ENCODE peak calls at places on chromosomes 2 and 18, in six cellular contexts. W is mammary epithelial cell, J is RWPE2, Y is colonic mucosa, Z is IMR-90, T is heart right ventricle. G is an unnamed sample.

GRCh38 chr2:118224144-118224887 is 136.0 kb downstream of the INSIG2 start:
- DNase-seq in W (no peak), J (no peak), Y (peak; percentile 20), Z (no peak), T (no peak), G (peak; percentile 7)

GRCh38 chr2:101736861-101737291 is 39.4 kb downstream of the MAP4K4 start:
- DNase-seq in W (peak; percentile 95), J (no peak), Y (no peak), Z (peak; percentile 80), T (no peak), G (peak; percentile 90)

GRCh38 chr2:12314119-12314735 is 402.5 kb upstream of the TRIB2 start:
- DNase-seq in W (no peak), J (no peak), Y (no peak), Z (no peak), T (peak; percentile 11), G (no peak)

GRCh38 chr2:14628906-14629305 is 3.6 kb upstream of the LRATD1 start:
- DNase-seq in W (peak; percentile 88), J (peak; percentile 72), Y (peak; percentile 80), Z (no peak), T (no peak), G (no peak)

GRCh38 chr18:21134895-21135294 is 23.3 kb upstream of the ROCK1 start:
- DNase-seq in W (peak; percentile 20), J (no peak), Y (no peak), Z (peak; percentile 7), T (no peak), G (peak; percentile 18)

GRCh38 chr18:65415167-65415566 is 335.6 kb upstream of the CDH7 start:
- DNase-seq in W (no peak), J (no peak), Y (no peak), Z (no peak), T (no peak), G (no peak)

GRCh38 chr2:41922177-41922576 is 125.6 kb upstream of the PKDCC start:
- DNase-seq in W (peak; percentile 32), J (no peak), Y (no peak), Z (no peak), T (no peak), G (no peak)

GRCh38 chr2:234419726-234420125 is 77.2 kb downstream of the ARL4C start:
- DNase-seq in W (no peak), J (no peak), Y (no peak), Z (no peak), T (no peak), G (no peak)

GRCh38 chr2:30252723-30253688 is 21.7 kb downstream of the LBH start:
- DNase-seq in W (peak; percentile 63), J (no peak), Y (no peak), Z (peak; percentile 85), T (peak; percentile 64), G (peak; percentile 83)

GRCh38 chr2:139825726-139826125 is 1045.5 kb upstream of the NXPH2 start:
- DNase-seq in W (peak; percentile 3), J (no peak), Y (no peak), Z (no peak), T (no peak), G (no peak)

GRCh38 chr2:170221317-170222288 is 43.7 kb downstream of the MYO3B start:
- DNase-seq in W (peak; percentile 58), J (no peak), Y (no peak), Z (peak; percentile 76), T (no peak), G (peak; percentile 63)

GRCh38 chr2:181724662-181725061 is 44.3 kb upstream of the NEUROD1 start:
- DNase-seq in W (no peak), J (no peak), Y (no peak), Z (no peak), T (no peak), G (no peak)

GRCh38 chr2:40259900-40260299 is 192.0 kb downstream of the SLC8A1 start:
- DNase-seq in W (no peak), J (no peak), Y (no peak), Z (no peak), T (no peak), G (no peak)

GRCh38 chr2:148362144-148362796 is 282.3 kb upstream of the EPC2 start:
- DNase-seq in W (no peak), J (no peak), Y (no peak), Z (no peak), T (no peak), G (no peak)

GRCh38 chr2:208794288-208794975 is 387.8 kb downstream of the PTH2R start:
- DNase-seq in W (no peak), J (no peak), Y (no peak), Z (no peak), T (no peak), G (no peak)

GRCh38 chr2:127102464-127103242 is 4.3 kb downstream of the BIN1 start:
- DNase-seq in W (no peak), J (peak; percentile 28), Y (no peak), Z (no peak), T (no peak), G (no peak)

GRCh38 chr2:195562624-195563566 is 94.1 kb upstream of the SLC39A10 start:
- DNase-seq in W (no peak), J (no peak), Y (no peak), Z (peak; percentile 42), T (no peak), G (peak; percentile 22)

GRCh38 chr2:195563857-195564512 is 93.0 kb upstream of the SLC39A10 start:
- DNase-seq in W (peak; percentile 88), J (no peak), Y (no peak), Z (peak; percentile 90), T (no peak), G (peak; percentile 86)

GRCh38 chr2:195560209-195560907 is 96.7 kb upstream of the SLC39A10 start:
- DNase-seq in W (no peak), J (no peak), Y (peak; percentile 59), Z (peak; percentile 53), T (no peak), G (peak; percentile 30)

GRCh38 chr2:195559431-195559914 is 97.6 kb upstream of the SLC39A10 start:
- DNase-seq in W (peak; percentile 80), J (no peak), Y (peak; percentile 46), Z (peak; percentile 100), T (peak; percentile 23), G (peak; percentile 80)

GRCh38 chr2:195561205-195562032 is 95.6 kb upstream of the SLC39A10 start:
- DNase-seq in W (peak; percentile 92), J (no peak), Y (no peak), Z (peak; percentile 99), T (no peak), G (peak; percentile 87)
- H3K4me1 ChIP-seq in W (peaks cover 34% of the 10 kb centered on the region), J (peaks cover 47% of the 10 kb centered on the region), Y (peaks cover 3% of the 10 kb centered on the region), Z (peaks cover 20% of the 10 kb centered on the region), T (peaks cover 51% of the 10 kb centered on the region), G (peaks cover 24% of the 10 kb centered on the region)

GRCh38 chr2:43318791-43319190 is 92.4 kb upstream of the ZFP36L2 start:
- DNase-seq in W (no peak), J (no peak), Y (no peak), Z (peak; percentile 90), T (no peak), G (peak; percentile 57)
- H3K4me3 ChIP-seq in W (no peak overlapping the region), J (no peak overlapping the region), Y (no peak overlapping the region), Z (no peak overlapping the region), T (no peak overlapping the region), G (no peak overlapping the region)

GRCh38 chr18:10751711-10752110 is 225.9 kb downstream of the NAPG start:
- DNase-seq in W (no peak), J (no peak), Y (no peak), Z (no peak), T (no peak), G (no peak)

GRCh38 chr18:10750386-10751035 is 224.7 kb downstream of the NAPG start:
- DNase-seq in W (no peak), J (no peak), Y (no peak), Z (peak; percentile 6), T (no peak), G (no peak)

GRCh38 chr18:10745232-10745631 is 219.4 kb downstream of the NAPG start:
- DNase-seq in W (no peak), J (no peak), Y (no peak), Z (no peak), T (no peak), G (no peak)

GRCh38 chr18:10745971-10746370 is 220.1 kb downstream of the NAPG start:
- DNase-seq in W (no peak), J (no peak), Y (no peak), Z (no peak), T (no peak), G (no peak)

GRCh38 chr18:10748641-10749040 is 222.8 kb downstream of the NAPG start:
- DNase-seq in W (no peak), J (no peak), Y (no peak), Z (peak; percentile 64), T (no peak), G (peak; percentile 32)
- H3K4me1 ChIP-seq in W (no peaks in the 10 kb centered on the region), J (peaks cover 12% of the 10 kb centered on the region), Y (no peaks in the 10 kb centered on the region), Z (no peaks in the 10 kb centered on the region), T (no peaks in the 10 kb centered on the region), G (no peaks in the 10 kb centered on the region)

DNA sequence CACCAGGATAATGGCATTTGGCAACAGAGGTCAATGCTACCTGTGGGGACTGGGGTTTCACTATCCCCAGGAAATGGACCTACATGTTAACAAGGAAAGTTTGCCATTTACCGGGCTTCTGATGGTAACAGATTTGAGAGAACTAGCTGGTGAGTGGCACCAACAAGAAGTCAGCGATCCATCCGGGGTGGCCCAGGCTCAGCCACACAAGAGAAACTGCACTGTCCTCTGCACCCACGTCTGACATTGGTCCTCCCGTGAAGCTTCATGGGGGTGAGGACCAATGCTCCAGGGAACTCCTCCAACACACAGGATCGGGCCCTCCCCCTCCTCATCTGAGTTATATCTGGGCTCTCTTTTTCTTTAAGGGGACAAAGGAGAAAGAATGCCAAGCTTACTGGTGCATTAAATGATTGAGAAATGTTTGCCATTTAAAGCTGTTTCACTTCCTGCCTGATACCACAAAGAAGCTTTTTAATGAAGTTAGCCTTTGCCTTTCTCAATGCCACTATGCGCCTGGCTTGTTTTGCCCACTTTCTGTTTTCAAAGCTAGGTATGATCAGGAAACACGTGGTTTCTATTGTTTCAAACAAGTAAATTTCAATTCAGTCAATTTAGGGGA is 204.2 kb upstream of the ID2 start:
- DNase-seq in W (no peak), J (no peak), Y (no peak), Z (no peak), T (no peak), G (peak; percentile 18)
- H3K4me3 ChIP-seq in W (no peak overlapping the region), J (no peak overlapping the region), Y (no peak overlapping the region), Z (no peak overlapping the region), T (no peak overlapping the region), G (no peak overlapping the region)

DNA sequence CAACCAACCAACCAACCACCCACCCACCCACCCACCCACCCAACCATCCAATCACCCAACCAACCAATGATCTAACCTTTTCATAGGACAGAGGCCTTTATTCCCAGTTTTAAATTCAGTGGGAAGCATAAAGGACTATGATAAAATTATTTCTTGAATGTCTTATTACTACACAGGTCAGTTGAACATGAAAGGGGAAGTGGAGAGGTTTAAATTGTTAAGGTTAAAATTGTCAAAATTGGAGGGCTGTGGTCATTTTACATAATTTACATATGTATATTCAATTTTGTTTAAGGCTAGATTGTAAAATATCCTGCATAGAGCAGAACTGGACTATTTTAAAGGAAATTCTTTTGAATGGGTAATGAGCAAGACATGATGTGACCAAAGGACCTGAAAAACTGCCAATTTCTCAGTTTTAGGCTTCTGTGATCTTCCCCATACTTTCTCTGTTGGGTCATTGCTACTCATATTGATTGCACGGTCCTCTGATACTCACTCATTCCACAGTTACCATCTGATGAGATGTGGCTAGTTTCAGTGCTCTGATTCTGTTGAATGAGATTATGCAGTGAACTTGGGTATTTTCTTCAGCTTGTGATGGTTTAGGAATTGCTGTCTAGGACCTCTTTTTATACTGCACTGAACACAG is 127.4 kb downstream of the PLCL1 start:
- DNase-seq in W (no peak), J (no peak), Y (no peak), Z (peak; percentile 24), T (no peak), G (peak; percentile 36)
- H3K4me1 ChIP-seq in W (no peaks in the 10 kb centered on the region), J (no peaks in the 10 kb centered on the region), Y (no peaks in the 10 kb centered on the region), Z (no peaks in the 10 kb centered on the region), T (peaks cover 7% of the 10 kb centered on the region), G (peaks cover 12% of the 10 kb centered on the region)

GRCh38 chr18:57802166-57802868 is 798 bp downstream of the ATP8B1 start:
- DNase-seq in W (no peak), J (no peak), Y (no peak), Z (no peak), T (no peak), G (peak; percentile 53)
- H3K4me3 ChIP-seq in W (peak overlapping the region; percentile 61), J (peak overlapping the region; percentile 69), Y (peak overlapping the region; percentile 72), Z (peak overlapping the region; percentile 95), T (peak overlapping the region; percentile 97), G (peak overlapping the region; percentile 95)

G was measured in adipocyte.